ENCODE peak calls at places on chromosomes 13 and 19, in seven cellular contexts. C is heart left ventricle, Z is HCT116, R is GM12865, V is endothelial cell, B is A549, O is hepatocyte. M is an unnamed sample.

GRCh38 chr13:29428310-29428991 is 167.0 kb downstream of the SLC7A1 start:
- DNase-seq in C (peak; percentile 53), Z (peak; percentile 6), R (no peak), V (peak; percentile 39), B (no peak), O (peak; percentile 20), M (peak; percentile 17)

GRCh38 chr19:42628411-42629135 is 33.8 kb upstream of the CEACAM8 start:
- DNase-seq in C (no peak), Z (no peak), R (peak; percentile 9), V (no peak), B (no peak), O (no peak), M (no peak)

GRCh38 chr19:48900477-48901452 is 653 bp downstream of the NUCB1 start:
- DNase-seq in C (no peak), Z (no peak), R (peak; percentile 63), V (no peak), B (no peak), O (no peak), M (peak; percentile 59)

GRCh38 chr19:42135836-42136235 is 3.6 kb upstream of the POU2F2 start:
- DNase-seq in C (no peak), Z (no peak), R (no peak), V (no peak), B (no peak), O (no peak), M (no peak)

GRCh38 chr19:38111898-38112297 is 112.1 kb downstream of the DPF1 start:
- DNase-seq in C (no peak), Z (no peak), R (no peak), V (no peak), B (no peak), O (no peak), M (no peak)

GRCh38 chr19:4071610-4072009 is 4.9 kb upstream of the ZBTB7A start:
- DNase-seq in C (no peak), Z (no peak), R (no peak), V (no peak), B (no peak), O (no peak), M (no peak)

GRCh38 chr19:2428027-2428690 is 773 bp upstream of the TIMM13 start:
- DNase-seq in C (no peak), Z (no peak), R (no peak), V (peak; percentile 34), B (no peak), O (no peak), M (no peak)

GRCh38 chr19:55681131-55682087 is 6.4 kb downstream of the EPN1 start:
- DNase-seq in C (no peak), Z (no peak), R (no peak), V (no peak), B (no peak), O (no peak), M (no peak)

GRCh38 chr19:17219286-17219685 is 4.1 kb downstream of the USE1 start:
- DNase-seq in C (no peak), Z (no peak), R (no peak), V (no peak), B (no peak), O (no peak), M (no peak)

GRCh38 chr19:4277051-4277700 is 1.9 kb upstream of the SHD start:
- DNase-seq in C (no peak), Z (no peak), R (no peak), V (no peak), B (no peak), O (no peak), M (no peak)

GRCh38 chr13:40681341-40682051 is 15.1 kb upstream of the FOXO1 start:
- DNase-seq in C (no peak), Z (no peak), R (no peak), V (no peak), B (no peak), O (no peak), M (no peak)

GRCh38 chr19:40165362-40165937 is 25.8 kb upstream of the MAP3K10 start:
- DNase-seq in C (peak; percentile 44), Z (peak; percentile 44), R (peak; percentile 80), V (peak; percentile 66), B (no peak), O (peak; percentile 32), M (peak; percentile 26)

GRCh38 chr19:33610588-33610987 is 11.2 kb upstream of the CHST8 start:
- DNase-seq in C (no peak), Z (no peak), R (no peak), V (no peak), B (no peak), O (no peak), M (no peak)

GRCh38 chr13:100306042-100306441 is 217.1 kb downstream of the PCCA start:
- DNase-seq in C (no peak), Z (no peak), R (no peak), V (no peak), B (no peak), O (no peak), M (no peak)

GRCh38 chr19:35860436-35860817 is 3.7 kb downstream of the KIRREL2 start:
- DNase-seq in C (no peak), Z (no peak), R (no peak), V (no peak), B (no peak), O (no peak), M (no peak)

GRCh38 chr13:110137677-110138008 is 169.3 kb downstream of the COL4A1 start:
- DNase-seq in C (peak; percentile 64), Z (peak; percentile 35), R (peak; percentile 69), V (no peak), B (peak; percentile 56), O (peak; percentile 75), M (no peak)

GRCh38 chr19:38977445-38978314 is 2.1 kb upstream of the FBXO17 start:
- DNase-seq in C (no peak), Z (no peak), R (peak; percentile 96), V (no peak), B (no peak), O (peak; percentile 53), M (no peak)

GRCh38 chr19:31356587-31357314 is 7.5 kb upstream of the TSHZ3 start:
- DNase-seq in C (peak; percentile 40), Z (no peak), R (no peak), V (peak; percentile 66), B (no peak), O (no peak), M (no peak)

GRCh38 chr13:61695147-61695546 is 279.5 kb upstream of the PCDH20 start:
- DNase-seq in C (no peak), Z (peak; percentile 4), R (no peak), V (no peak), B (no peak), O (no peak), M (no peak)

GRCh38 chr19:45136507-45137178 is 24.1 kb downstream of the NKPD1 start:
- DNase-seq in C (no peak), Z (no peak), R (peak; percentile 72), V (no peak), B (no peak), O (no peak), M (no peak)

GRCh38 chr19:45139286-45140143 is 21.3 kb downstream of the NKPD1 start:
- DNase-seq in C (no peak), Z (no peak), R (no peak), V (no peak), B (no peak), O (no peak), M (no peak)

GRCh38 chr19:45135176-45135575 is 25.6 kb downstream of the NKPD1 start:
- DNase-seq in C (no peak), Z (no peak), R (no peak), V (no peak), B (no peak), O (no peak), M (no peak)

GRCh38 chr19:45138303-45138751 is 22.5 kb downstream of the NKPD1 start:
- DNase-seq in C (no peak), Z (no peak), R (no peak), V (no peak), B (no peak), O (no peak), M (no peak)

DNA sequence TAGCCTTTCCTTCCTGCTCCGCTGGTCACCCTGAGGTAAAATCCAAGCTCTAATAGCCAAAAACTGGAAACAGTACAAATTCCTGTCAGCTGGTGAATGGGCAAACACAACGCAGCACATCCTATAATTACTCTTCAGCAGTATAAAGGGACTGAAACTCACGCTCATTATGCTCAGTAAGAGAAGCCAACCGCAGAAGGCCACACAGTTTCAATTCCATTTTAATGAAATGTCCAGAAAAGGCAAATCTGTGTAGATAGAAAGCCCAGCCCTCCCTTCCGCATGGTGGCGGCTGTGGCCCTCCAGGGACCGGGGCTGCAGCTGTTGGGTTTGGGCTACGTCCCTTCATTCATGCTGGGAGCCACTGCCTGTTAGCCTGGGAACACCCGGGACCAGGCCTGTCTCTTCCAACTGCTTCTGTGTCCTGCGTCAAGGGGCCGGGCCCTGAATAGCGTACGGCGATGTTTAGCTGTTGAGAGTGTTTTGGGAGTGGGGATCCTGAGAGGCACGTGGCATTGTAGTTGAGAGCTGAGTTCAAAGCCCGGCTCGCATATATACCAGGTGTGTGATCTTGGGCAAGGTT is 23.5 kb downstream of the NKPD1 start:
- DNase-seq in C (peak; percentile 57), Z (no peak), R (peak; percentile 92), V (no peak), B (no peak), O (no peak), M (no peak)
- TF ChIP-seq CTCF in C (no peak), Z (no peak), R (no peak), V (no peak), B (no peak), O (no peak), M (no peak)

GRCh38 chr19:14023404-14024235 is 4.3 kb upstream of the RLN3 start:
- DNase-seq in C (no peak), Z (no peak), R (peak; percentile 59), V (peak; percentile 66), B (peak; percentile 58), O (peak; percentile 72), M (peak; percentile 56)
- TF ChIP-seq CTCF in C (peak; percentile 14), Z (peak; percentile 75), R (peak; percentile 27), V (peak; percentile 55), B (peak; percentile 17), O (peak; percentile 40), M (peak; percentile 67)

DNA sequence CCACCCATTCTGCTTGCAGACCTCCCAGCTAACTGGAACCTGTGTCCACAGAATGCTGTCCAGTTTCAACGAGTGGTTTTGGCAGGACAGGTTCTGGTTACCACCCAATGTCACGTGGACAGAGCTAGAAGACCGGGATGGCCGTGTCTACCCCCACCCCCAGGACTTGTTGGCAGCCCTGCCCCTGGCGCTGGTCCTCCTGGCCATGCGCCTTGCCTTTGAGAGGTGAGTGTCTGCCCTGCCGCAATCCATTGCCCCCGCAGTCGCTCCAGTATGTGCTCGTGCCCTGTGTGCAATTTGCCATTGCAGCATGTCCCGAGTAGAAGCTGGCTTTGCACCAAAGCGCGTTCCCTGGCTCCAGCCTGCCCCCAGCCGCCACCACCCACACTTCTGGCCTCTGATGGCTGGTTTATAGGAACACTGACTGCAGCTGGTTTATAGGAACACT is 41.9 kb downstream of the CERS4 start:
- DNase-seq in C (peak; percentile 85), Z (no peak), R (no peak), V (no peak), B (no peak), O (peak; percentile 28), M (peak; percentile 8)
- TF ChIP-seq CTCF in C (peak; percentile 23), Z (no peak), R (no peak), V (no peak), B (no peak), O (no peak), M (no peak)

DNA sequence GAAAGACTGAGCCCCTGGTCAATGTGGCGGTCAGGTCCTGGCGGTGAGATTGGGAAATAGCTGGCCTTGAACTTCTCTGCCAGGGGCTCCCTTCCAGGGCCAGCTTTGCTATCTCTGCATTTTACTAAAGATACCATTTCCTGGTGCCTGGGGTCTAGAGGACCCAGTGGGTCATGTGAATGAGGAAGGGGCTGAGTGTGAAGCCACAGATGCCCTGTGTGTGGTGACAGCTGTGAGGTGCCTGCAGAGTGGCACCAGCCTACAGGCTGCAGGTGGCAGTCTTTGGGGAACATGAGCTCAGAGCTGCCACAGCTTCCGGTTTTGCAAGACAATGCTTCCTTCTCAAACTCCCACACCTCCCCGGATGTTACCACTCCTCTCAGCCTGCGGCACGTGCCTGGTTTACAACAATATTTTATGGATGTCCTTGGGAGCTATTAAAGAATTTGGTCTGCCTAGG is 5.2 kb upstream of the MLNR start:
- DNase-seq in C (peak; percentile 38), Z (peak; percentile 19), R (peak; percentile 71), V (no peak), B (no peak), O (no peak), M (peak; percentile 30)
- TF ChIP-seq CTCF in C (no peak), Z (peak; percentile 27), R (no peak), V (no peak), B (no peak), O (no peak), M (no peak)